ENCODE peak calls at places on chromosomes 5 and 9, in eight cellular contexts. One of them, this sample, is unnamed.

GRCh38 chr5:108587816-108588215 is 159.9 kb upstream of the FER start:
- DNase-seq in GM10248: no peak
- DNase-seq in hepatocyte: no peak
- DNase-seq in CD8-positive, alpha-beta T cell: no peak
- DNase-seq in fibroblast of the aortic adventitia: no peak
- DNase-seq in SK-N-SH: no peak
- DNase-seq in cardiac fibroblast: no peak
- DNase-seq in mucosa of descending colon: no peak
- DNase-seq in this sample: no peak

GRCh38 chr5:97135868-97136267 is 6.5 kb downstream of the LIX1 start:
- DNase-seq in hepatocyte: no peak
- DNase-seq in GM10248: no peak
- DNase-seq in mucosa of descending colon: no peak
- DNase-seq in cardiac fibroblast: no peak
- DNase-seq in fibroblast of the aortic adventitia: no peak
- DNase-seq in SK-N-SH: no peak
- DNase-seq in CD8-positive, alpha-beta T cell: no peak
- DNase-seq in this sample: no peak

GRCh38 chr9:110517483-110517882 is 62.1 kb downstream of the SVEP1 start:
- DNase-seq in fibroblast of the aortic adventitia: no peak
- DNase-seq in GM10248: no peak
- DNase-seq in mucosa of descending colon: no peak
- DNase-seq in hepatocyte: no peak
- DNase-seq in CD8-positive, alpha-beta T cell: no peak
- DNase-seq in SK-N-SH: no peak
- DNase-seq in cardiac fibroblast: no peak
- DNase-seq in this sample: no peak

GRCh38 chr5:4442221-4442620 is 697.9 kb upstream of the ADAMTS16 start:
- DNase-seq in hepatocyte: no peak
- DNase-seq in SK-N-SH: no peak
- DNase-seq in CD8-positive, alpha-beta T cell: no peak
- DNase-seq in fibroblast of the aortic adventitia: no peak
- DNase-seq in cardiac fibroblast: no peak
- DNase-seq in mucosa of descending colon: no peak
- DNase-seq in GM10248: no peak
- DNase-seq in this sample: no peak

GRCh38 chr9:129685220-129685932 is 19.9 kb downstream of the PRRX2 start:
- DNase-seq in cardiac fibroblast: peak
- DNase-seq in hepatocyte: no peak
- DNase-seq in CD8-positive, alpha-beta T cell: no peak
- DNase-seq in GM10248: no peak
- DNase-seq in fibroblast of the aortic adventitia: peak
- DNase-seq in mucosa of descending colon: no peak
- DNase-seq in SK-N-SH: no peak
- DNase-seq in this sample: no peak

GRCh38 chr5:149719666-149720065 is 10.4 kb upstream of the PPARGC1B start:
- DNase-seq in GM10248: no peak
- DNase-seq in SK-N-SH: no peak
- DNase-seq in CD8-positive, alpha-beta T cell: no peak
- DNase-seq in fibroblast of the aortic adventitia: peak
- DNase-seq in hepatocyte: no peak
- DNase-seq in cardiac fibroblast: peak
- DNase-seq in mucosa of descending colon: peak
- DNase-seq in this sample: no peak

GRCh38 chr9:78782858-78783257 is 485.9 kb downstream of the PSAT1 start:
- DNase-seq in GM10248: no peak
- DNase-seq in hepatocyte: no peak
- DNase-seq in fibroblast of the aortic adventitia: no peak
- DNase-seq in SK-N-SH: no peak
- DNase-seq in CD8-positive, alpha-beta T cell: no peak
- DNase-seq in mucosa of descending colon: no peak
- DNase-seq in cardiac fibroblast: no peak
- DNase-seq in this sample: no peak

GRCh38 chr5:33957789-33958575 is 21.8 kb downstream of the RXFP3 start:
- DNase-seq in CD8-positive, alpha-beta T cell: no peak
- DNase-seq in hepatocyte: no peak
- DNase-seq in GM10248: no peak
- DNase-seq in mucosa of descending colon: no peak
- DNase-seq in fibroblast of the aortic adventitia: no peak
- DNase-seq in cardiac fibroblast: no peak
- DNase-seq in SK-N-SH: no peak
- DNase-seq in this sample: no peak

GRCh38 chr5:139982975-139983240 is 60.2 kb downstream of the NRG2 start:
- DNase-seq in hepatocyte: no peak
- DNase-seq in CD8-positive, alpha-beta T cell: no peak
- DNase-seq in fibroblast of the aortic adventitia: no peak
- DNase-seq in SK-N-SH: no peak
- DNase-seq in mucosa of descending colon: no peak
- DNase-seq in GM10248: no peak
- DNase-seq in cardiac fibroblast: no peak
- DNase-seq in this sample: no peak

GRCh38 chr9:135051316-135052038 is 36.0 kb upstream of the OLFM1 start:
- DNase-seq in hepatocyte: no peak
- DNase-seq in cardiac fibroblast: no peak
- DNase-seq in mucosa of descending colon: no peak
- DNase-seq in SK-N-SH: no peak
- DNase-seq in fibroblast of the aortic adventitia: no peak
- DNase-seq in CD8-positive, alpha-beta T cell: no peak
- DNase-seq in GM10248: no peak
- DNase-seq in this sample: no peak

GRCh38 chr5:19487484-19487883 is 500.5 kb downstream of the CDH18 start:
- DNase-seq in SK-N-SH: no peak
- DNase-seq in GM10248: no peak
- DNase-seq in CD8-positive, alpha-beta T cell: no peak
- DNase-seq in fibroblast of the aortic adventitia: no peak
- DNase-seq in hepatocyte: no peak
- DNase-seq in mucosa of descending colon: no peak
- DNase-seq in cardiac fibroblast: no peak
- DNase-seq in this sample: no peak

DNA sequence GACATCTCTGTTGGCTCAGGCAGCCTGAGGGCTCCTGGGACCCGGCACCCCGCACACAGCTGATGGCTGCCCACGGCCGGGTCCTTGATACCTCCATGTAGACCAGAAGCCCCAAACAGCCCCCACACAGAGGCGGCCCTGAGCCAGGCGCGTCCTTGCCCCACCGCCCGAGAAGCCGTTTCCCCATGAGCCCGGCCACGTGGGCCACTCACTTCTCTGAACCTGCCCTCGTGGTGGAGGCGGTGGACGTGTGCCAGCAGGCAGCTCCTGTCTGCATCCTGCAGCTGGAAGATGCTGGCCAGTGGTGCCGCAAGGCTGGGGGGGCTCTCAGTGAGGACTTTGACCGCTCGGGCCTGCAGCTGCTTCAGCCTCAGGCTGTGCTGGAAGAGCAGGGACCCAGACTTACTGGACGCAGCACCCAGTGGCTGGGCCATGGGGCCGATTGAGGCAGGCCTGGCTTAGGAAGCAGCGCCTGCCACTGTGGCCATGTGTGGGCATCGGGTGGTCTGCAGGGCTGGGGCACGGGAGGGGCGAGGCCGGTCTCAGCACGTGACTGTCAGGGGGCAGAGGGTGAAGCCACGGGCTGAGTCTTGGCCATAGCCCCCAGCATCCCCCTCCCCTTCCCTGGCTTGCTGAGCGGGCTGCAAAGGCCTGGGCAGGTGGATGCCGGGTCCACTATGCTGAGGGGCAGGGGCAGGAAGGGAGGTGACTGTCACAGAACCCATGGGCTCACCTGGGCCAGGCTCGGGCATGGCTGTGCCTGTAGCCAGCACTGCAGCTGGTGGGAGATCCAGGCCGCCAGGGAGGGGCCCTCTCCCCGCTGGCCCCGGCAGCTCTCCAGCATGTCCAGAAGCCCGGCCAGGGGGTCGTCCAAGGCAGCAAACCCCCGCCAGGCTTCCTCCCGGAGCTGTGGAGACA is 50.0 kb downstream of the EXD3 start:
- DNase-seq in GM10248: no peak
- DNase-seq in hepatocyte: no peak
- DNase-seq in fibroblast of the aortic adventitia: no peak
- DNase-seq in CD8-positive, alpha-beta T cell: no peak
- DNase-seq in cardiac fibroblast: no peak
- DNase-seq in SK-N-SH: no peak
- DNase-seq in mucosa of descending colon: no peak
- DNase-seq in this sample: no peak
- TF ChIP-seq CTCF in GM10248: no peak
- TF ChIP-seq CTCF in hepatocyte: no peak
- TF ChIP-seq CTCF in fibroblast of the aortic adventitia: no peak
- TF ChIP-seq CTCF in CD8-positive, alpha-beta T cell: no peak
- TF ChIP-seq CTCF in cardiac fibroblast: no peak
- TF ChIP-seq CTCF in SK-N-SH: no peak
- TF ChIP-seq CTCF in mucosa of descending colon: no peak
- TF ChIP-seq CTCF in this sample: no peak

DNA sequence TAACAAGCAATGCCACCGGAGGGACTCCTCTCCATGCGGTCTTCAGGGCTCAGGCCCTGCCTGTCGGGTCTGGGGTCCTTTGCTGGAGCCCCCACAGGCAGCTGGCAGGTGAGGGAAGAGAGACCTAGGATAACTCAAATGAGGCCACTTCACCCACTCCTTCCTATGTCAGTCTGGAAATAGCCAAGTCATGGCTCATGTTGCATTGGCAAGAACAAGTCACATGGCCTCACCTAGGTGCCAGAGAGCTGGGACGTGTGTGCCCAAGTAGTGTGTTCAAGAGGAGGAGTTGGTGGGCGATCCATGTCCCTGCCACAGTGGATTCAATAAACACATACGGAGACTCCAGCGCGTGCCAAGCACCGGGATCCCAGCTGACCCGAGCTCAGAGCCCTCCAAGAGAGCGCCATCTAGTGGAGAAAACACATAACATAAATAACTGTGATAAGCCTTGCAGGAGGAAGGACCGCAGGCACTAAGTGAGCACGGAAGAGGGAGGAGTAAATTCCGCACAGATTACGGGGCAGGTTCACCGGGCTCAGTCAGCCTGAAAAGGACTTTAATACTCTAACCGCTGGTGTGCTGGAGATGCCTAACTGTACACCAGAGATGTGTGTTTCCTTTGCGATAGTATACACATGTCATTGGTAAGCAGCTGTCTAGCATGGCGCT is 580.8 kb downstream of the CCDC171 start:
- DNase-seq in cardiac fibroblast: peak
- DNase-seq in mucosa of descending colon: peak
- DNase-seq in hepatocyte: peak
- DNase-seq in GM10248: peak
- DNase-seq in SK-N-SH: peak
- DNase-seq in CD8-positive, alpha-beta T cell: no peak
- DNase-seq in fibroblast of the aortic adventitia: peak
- DNase-seq in this sample: no peak
- TF ChIP-seq CTCF in cardiac fibroblast: peak
- TF ChIP-seq CTCF in mucosa of descending colon: no peak
- TF ChIP-seq CTCF in hepatocyte: peak
- TF ChIP-seq CTCF in GM10248: peak
- TF ChIP-seq CTCF in SK-N-SH: peak
- TF ChIP-seq CTCF in CD8-positive, alpha-beta T cell: peak
- TF ChIP-seq CTCF in fibroblast of the aortic adventitia: peak
- TF ChIP-seq CTCF in this sample: peak

GRCh38 chr9:108953983-108954574 is 19.9 kb downstream of the ABITRAM start:
- DNase-seq in hepatocyte: peak
- DNase-seq in GM10248: peak
- DNase-seq in mucosa of descending colon: peak
- DNase-seq in CD8-positive, alpha-beta T cell: no peak
- DNase-seq in cardiac fibroblast: peak
- DNase-seq in SK-N-SH: peak
- DNase-seq in fibroblast of the aortic adventitia: peak
- DNase-seq in this sample: peak
- TF ChIP-seq CTCF in hepatocyte: peak
- TF ChIP-seq CTCF in GM10248: peak
- TF ChIP-seq CTCF in mucosa of descending colon: no peak
- TF ChIP-seq CTCF in CD8-positive, alpha-beta T cell: peak
- TF ChIP-seq CTCF in cardiac fibroblast: peak
- TF ChIP-seq CTCF in SK-N-SH: peak
- TF ChIP-seq CTCF in fibroblast of the aortic adventitia: peak
- TF ChIP-seq CTCF in this sample: peak

GRCh38 chr5:142585451-142585850 is 100.4 kb downstream of the FGF1 start:
- DNase-seq in cardiac fibroblast: no peak
- DNase-seq in fibroblast of the aortic adventitia: no peak
- DNase-seq in mucosa of descending colon: no peak
- DNase-seq in GM10248: no peak
- DNase-seq in SK-N-SH: no peak
- DNase-seq in CD8-positive, alpha-beta T cell: no peak
- DNase-seq in hepatocyte: no peak
- DNase-seq in this sample: no peak

GRCh38 chr5:142586552-142586951 is 99.3 kb downstream of the FGF1 start:
- DNase-seq in hepatocyte: no peak
- DNase-seq in GM10248: no peak
- DNase-seq in CD8-positive, alpha-beta T cell: no peak
- DNase-seq in fibroblast of the aortic adventitia: no peak
- DNase-seq in cardiac fibroblast: no peak
- DNase-seq in SK-N-SH: peak
- DNase-seq in mucosa of descending colon: no peak
- DNase-seq in this sample: no peak

GRCh38 chr5:142587354-142587965 is 98.4 kb downstream of the FGF1 start:
- DNase-seq in CD8-positive, alpha-beta T cell: no peak
- DNase-seq in cardiac fibroblast: peak
- DNase-seq in GM10248: peak
- DNase-seq in SK-N-SH: no peak
- DNase-seq in fibroblast of the aortic adventitia: peak
- DNase-seq in mucosa of descending colon: peak
- DNase-seq in hepatocyte: peak
- DNase-seq in this sample: no peak

GRCh38 chr5:142592365-142592764 is 93.5 kb downstream of the FGF1 start:
- DNase-seq in CD8-positive, alpha-beta T cell: no peak
- DNase-seq in mucosa of descending colon: no peak
- DNase-seq in SK-N-SH: no peak
- DNase-seq in cardiac fibroblast: no peak
- DNase-seq in fibroblast of the aortic adventitia: no peak
- DNase-seq in hepatocyte: no peak
- DNase-seq in GM10248: no peak
- DNase-seq in this sample: no peak

GRCh38 chr5:142590451-142591240 is 95.2 kb downstream of the FGF1 start:
- DNase-seq in hepatocyte: peak
- DNase-seq in fibroblast of the aortic adventitia: no peak
- DNase-seq in CD8-positive, alpha-beta T cell: no peak
- DNase-seq in GM10248: no peak
- DNase-seq in cardiac fibroblast: peak
- DNase-seq in SK-N-SH: no peak
- DNase-seq in mucosa of descending colon: no peak
- DNase-seq in this sample: no peak
- TF ChIP-seq CTCF in hepatocyte: no peak
- TF ChIP-seq CTCF in fibroblast of the aortic adventitia: no peak
- TF ChIP-seq CTCF in CD8-positive, alpha-beta T cell: no peak
- TF ChIP-seq CTCF in GM10248: no peak
- TF ChIP-seq CTCF in cardiac fibroblast: no peak
- TF ChIP-seq CTCF in SK-N-SH: no peak
- TF ChIP-seq CTCF in mucosa of descending colon: no peak
- TF ChIP-seq CTCF in this sample: no peak

This sample was measured in AG09309.